ENCODE peak calls at places on chromosomes 3 and 15, in four cellular contexts. L is upper lobe of right lung, S is IMR-90, A is fibroblast of pulmonary artery. W is an unnamed sample.

GRCh38 chr3:134527037-134527436 is 41.2 kb downstream of the CEP63 start:
- DNase-seq in L (no peak), S (peak; percentile 18), A (no peak), W (no peak)

GRCh38 chr15:80404057-80404718 is at the start of gene ARNT2:
- DNase-seq in L (peak; percentile 69), S (peak; percentile 25), A (no peak), W (no peak)

GRCh38 chr3:37255990-37256308 is 81.6 kb upstream of the LRRFIP2 start:
- DNase-seq in L (no peak), S (no peak), A (no peak), W (no peak)

GRCh38 chr3:120846073-120846472 is 61.9 kb upstream of the STXBP5L start:
- DNase-seq in L (no peak), S (no peak), A (no peak), W (no peak)

GRCh38 chr3:112378989-112379692 is 46.2 kb downstream of the CD200 start:
- DNase-seq in L (no peak), S (peak; percentile 92), A (peak; percentile 99), W (peak; percentile 97)

GRCh38 chr3:99780749-99781148 is 36.9 kb upstream of the CMSS1 start:
- DNase-seq in L (no peak), S (no peak), A (no peak), W (no peak)

GRCh38 chr3:48565591-48566400 is 2.2 kb upstream of the UCN2 start:
- DNase-seq in L (no peak), S (peak; percentile 64), A (peak; percentile 64), W (peak; percentile 82)

GRCh38 chr3:153026026-153026425 is 136.0 kb upstream of the RAP2B start:
- DNase-seq in L (no peak), S (peak; percentile 52), A (peak; percentile 79), W (peak; percentile 72)

GRCh38 chr15:68820205-68820588 is 498 bp downstream of the ANP32A start:
- DNase-seq in L (peak; percentile 82), S (no peak), A (peak; percentile 38), W (no peak)

GRCh38 chr3:143119009-143119914 is at the start of gene CHST2:
- DNase-seq in L (peak; percentile 85), S (peak; percentile 71), A (peak; percentile 80), W (peak; percentile 78)

GRCh38 chr15:39621961-39622360 is 41.1 kb downstream of the THBS1 start:
- DNase-seq in L (no peak), S (no peak), A (no peak), W (no peak)

GRCh38 chr3:43031490-43032216 is 52.5 kb downstream of the GASK1A start:
- DNase-seq in L (no peak), S (no peak), A (no peak), W (no peak)

GRCh38 chr3:12938258-12938711 is 96.9 kb upstream of the RPL32 start:
- DNase-seq in L (no peak), S (peak; percentile 57), A (peak; percentile 45), W (peak; percentile 63)

GRCh38 chr3:154430014-154430413 is at the start of gene GPR149:
- DNase-seq in L (no peak), S (no peak), A (no peak), W (peak; percentile 56)

GRCh38 chr15:44735482-44736260 is 657 bp upstream of the TRIM69 start:
- DNase-seq in L (no peak), S (peak; percentile 16), A (peak; percentile 48), W (peak; percentile 39)

GRCh38 chr15:69271217-69271616 is 27.5 kb upstream of the PAQR5 start:
- DNase-seq in L (no peak), S (no peak), A (no peak), W (no peak)

GRCh38 chr15:63027646-63028045 is 14.9 kb upstream of the TPM1 start:
- DNase-seq in L (no peak), S (no peak), A (no peak), W (no peak)

GRCh38 chr3:45411081-45411480 is 22.7 kb downstream of the LARS2 start:
- DNase-seq in L (no peak), S (no peak), A (no peak), W (no peak)

GRCh38 chr3:36663666-36664291 is 100.6 kb downstream of the DCLK3 start:
- DNase-seq in L (no peak), S (peak; percentile 60), A (peak; percentile 38), W (peak; percentile 52)

GRCh38 chr3:193446975-193447602 is 68.5 kb upstream of the ATP13A5 start:
- DNase-seq in L (no peak), S (no peak), A (no peak), W (no peak)

GRCh38 chr3:189803254-189803653 is 172.1 kb downstream of the TP63 start:
- DNase-seq in L (no peak), S (no peak), A (no peak), W (no peak)

GRCh38 chr3:11185564-11186317 is 31.4 kb downstream of the HRH1 start:
- DNase-seq in L (peak; percentile 82), S (peak; percentile 96), A (peak; percentile 98), W (peak; percentile 98)

GRCh38 chr3:45760878-45761711 is 35.2 kb downstream of the SLC6A20 start:
- DNase-seq in L (no peak), S (peak; percentile 76), A (peak; percentile 78), W (peak; percentile 75)

GRCh38 chr3:49929333-49930240 is at the start of gene MON1A:
- DNase-seq in L (peak; percentile 99), S (peak; percentile 82), A (peak; percentile 93), W (peak; percentile 92)

GRCh38 chr3:57078366-57079220 is 18.1 kb downstream of the SPATA12 start:
- DNase-seq in L (peak; percentile 77), S (peak; percentile 16), A (peak; percentile 60), W (peak; percentile 56)

GRCh38 chr15:70284438-70285214 is 186.9 kb upstream of the TLE3 start:
- DNase-seq in L (peak; percentile 79), S (no peak), A (no peak), W (no peak)

GRCh38 chr3:188179006-188179966 is 25.3 kb downstream of the LPP start:
- DNase-seq in L (peak; percentile 83), S (peak; percentile 92), A (peak; percentile 23), W (no peak)

GRCh38 chr15:70775160-70775559 is 11.8 kb upstream of the UACA start:
- DNase-seq in L (no peak), S (peak; percentile 82), A (peak; percentile 65), W (peak; percentile 89)

GRCh38 chr3:4904801-4905695 is 74.2 kb upstream of the BHLHE40 start:
- DNase-seq in L (no peak), S (peak; percentile 24), A (peak; percentile 66), W (peak; percentile 71)

GRCh38 chr3:192851821-192852352 is 65.8 kb downstream of the MB21D2 start:
- DNase-seq in L (peak; percentile 78), S (peak; percentile 42), A (peak; percentile 87), W (peak; percentile 74)

GRCh38 chr15:61106044-61106834 is 122.9 kb downstream of the RORA start:
- DNase-seq in L (no peak), S (no peak), A (no peak), W (no peak)

GRCh38 chr15:61101543-61101942 is 127.6 kb downstream of the RORA start:
- DNase-seq in L (no peak), S (no peak), A (no peak), W (no peak)

GRCh38 chr15:61102281-61102680 is 126.8 kb downstream of the RORA start:
- DNase-seq in L (no peak), S (no peak), A (no peak), W (no peak)

GRCh38 chr15:61103026-61103425 is 126.1 kb downstream of the RORA start:
- DNase-seq in L (no peak), S (no peak), A (no peak), W (no peak)

GRCh38 chr15:61106886-61107285 is 122.2 kb downstream of the RORA start:
- DNase-seq in L (no peak), S (no peak), A (no peak), W (no peak)
- TF ChIP-seq CTCF in L (no peak), S (no peak), A (no peak), W (no peak)

GRCh38 chr3:127716334-127716733 is 43.6 kb downstream of the ABTB1 start:
- DNase-seq in L (no peak), S (no peak), A (no peak), W (no peak)
- TF ChIP-seq CTCF in L (no peak), S (no peak), A (no peak), W (no peak)

GRCh38 chr15:59157398-59157797 is 49.2 kb upstream of the LDHAL6B start:
- DNase-seq in L (no peak), S (no peak), A (no peak), W (no peak)

GRCh38 chr15:59157840-59158700 is 48.6 kb upstream of the LDHAL6B start:
- DNase-seq in L (no peak), S (no peak), A (no peak), W (no peak)

GRCh38 chr15:59158701-59159034 is 48.0 kb upstream of the LDHAL6B start:
- DNase-seq in L (peak; percentile 82), S (no peak), A (no peak), W (no peak)

GRCh38 chr15:59159210-59159609 is 47.4 kb upstream of the LDHAL6B start:
- DNase-seq in L (no peak), S (no peak), A (no peak), W (no peak)

DNA sequence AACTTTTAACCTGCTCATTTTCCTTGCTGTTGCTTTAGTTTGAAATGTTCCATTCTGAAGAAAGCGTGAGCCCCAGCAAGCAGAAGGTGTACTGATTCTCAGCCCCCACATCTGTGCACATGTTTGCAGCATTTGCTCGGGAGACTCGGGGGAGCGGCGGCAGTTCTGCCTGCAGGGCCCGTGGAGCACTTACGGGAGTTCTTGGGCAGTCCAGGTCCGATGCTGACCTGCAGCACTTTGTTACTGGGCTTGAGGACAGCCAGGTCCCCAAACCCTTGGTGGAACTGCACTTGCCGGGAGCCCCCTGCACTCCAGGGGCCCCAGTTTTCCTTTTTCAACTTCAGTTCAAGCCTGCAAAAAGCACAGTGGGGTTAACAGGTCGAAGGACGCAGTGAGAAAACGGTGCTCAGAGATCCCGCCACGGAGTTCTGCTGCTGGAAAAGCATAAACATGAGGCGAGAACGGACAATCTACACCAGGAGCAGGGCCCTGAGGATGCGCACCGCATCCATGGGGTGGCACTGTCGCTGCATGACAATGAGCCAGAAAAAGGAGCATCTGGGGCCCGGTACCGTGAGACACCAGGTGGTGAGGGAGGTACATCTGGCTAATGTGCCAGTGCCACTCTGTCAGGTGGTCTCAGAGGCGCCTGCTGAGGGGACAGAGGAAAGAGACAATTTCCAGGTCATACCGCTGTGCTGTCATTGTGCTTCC is 45.6 kb upstream of the LDHAL6B start:
- DNase-seq in L (no peak), S (peak; percentile 20), A (peak; percentile 29), W (no peak)
- TF ChIP-seq CTCF in L (peak; percentile 25), S (peak; percentile 53), A (peak; percentile 47), W (peak; percentile 43)

GRCh38 chr3:160097478-160097877 is 108.8 kb downstream of the IL12A start:
- DNase-seq in L (no peak), S (no peak), A (no peak), W (no peak)

GRCh38 chr3:160098261-160098908 is 109.8 kb downstream of the IL12A start:
- DNase-seq in L (no peak), S (no peak), A (peak; percentile 52), W (peak; percentile 61)

GRCh38 chr3:160100610-160101009 is 112.0 kb downstream of the IL12A start:
- DNase-seq in L (no peak), S (no peak), A (no peak), W (no peak)

GRCh38 chr3:160098946-160099626 is 110.5 kb downstream of the IL12A start:
- DNase-seq in L (no peak), S (no peak), A (no peak), W (no peak)

DNA sequence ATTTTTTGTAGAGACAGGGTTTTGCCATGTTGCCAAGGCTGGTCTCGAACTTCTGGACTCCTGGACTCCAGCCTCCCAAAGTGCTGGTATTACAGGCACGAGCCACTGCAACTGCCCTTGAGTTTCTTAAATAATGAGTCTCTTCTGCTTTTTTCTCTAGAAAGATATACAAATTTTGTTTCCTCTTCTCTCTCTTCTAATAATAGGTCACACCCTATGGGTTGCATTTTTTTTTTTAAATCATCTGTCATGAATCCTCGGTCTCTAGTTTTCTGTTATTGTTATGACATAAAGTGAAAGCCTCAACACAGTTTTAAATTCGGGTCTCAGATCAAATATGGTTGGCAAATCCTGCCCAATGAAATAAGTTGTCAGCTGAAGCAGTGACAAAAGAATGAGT is 111.2 kb downstream of the IL12A start:
- DNase-seq in L (no peak), S (no peak), A (no peak), W (no peak)
- TF ChIP-seq CTCF in L (no peak), S (no peak), A (no peak), W (no peak)